ENCODE peak calls at places on chromosomes 4 and X, in ten cellular contexts. W is RWPE1, N is ascending aorta, D is adrenal gland, J is A549, P is IMR-90, H is HFF-Myc, B is pancreas, U is lower leg skin, M is fibroblast of lung. Q is an unnamed sample.

GRCh38 chr4:84238247-84239090 is 260.6 kb downstream of the NKX6-1 start:
- DNase-seq in W (peak; percentile 29), N (no peak), D (no peak), J (no peak), P (peak; percentile 21), H (no peak), B (no peak), U (no peak), M (peak; percentile 70), Q (no peak)

GRCh38 chrX:110146521-110146920 is 143.6 kb downstream of the TMEM164 start:
- DNase-seq in W (peak; percentile 41), N (no peak), D (peak; percentile 55), J (peak; percentile 52), P (peak; percentile 48), H (peak; percentile 22), B (peak; percentile 9), U (no peak), M (peak; percentile 20), Q (peak; percentile 47)

GRCh38 chrX:53080628-53081580 is 1.3 kb upstream of the TSPYL2 start:
- DNase-seq in W (no peak), N (no peak), D (no peak), J (no peak), P (peak; percentile 43), H (no peak), B (no peak), U (no peak), M (peak; percentile 19), Q (no peak)

GRCh38 chrX:39372126-39372525 is 570.9 kb downstream of the MID1IP1 start:
- DNase-seq in W (no peak), N (no peak), D (no peak), J (no peak), P (no peak), H (no peak), B (no peak), U (no peak), M (no peak), Q (no peak)

GRCh38 chrX:112636951-112637541 is 42.7 kb downstream of the LHFPL1 start:
- DNase-seq in W (no peak), N (no peak), D (no peak), J (no peak), P (peak; percentile 87), H (no peak), B (no peak), U (no peak), M (peak; percentile 96), Q (no peak)

GRCh38 chr4:39255266-39255665 is 72.9 kb downstream of the WDR19 start:
- DNase-seq in W (peak; percentile 71), N (no peak), D (no peak), J (peak; percentile 16), P (peak; percentile 65), H (peak; percentile 11), B (no peak), U (no peak), M (peak; percentile 85), Q (no peak)

GRCh38 chr4:168486961-168487820 is 6.9 kb upstream of the DDX60L start:
- DNase-seq in W (peak; percentile 78), N (no peak), D (no peak), J (peak; percentile 97), P (peak; percentile 82), H (no peak), B (no peak), U (no peak), M (peak; percentile 84), Q (no peak)

GRCh38 chrX:19179389-19179788 is 57.1 kb upstream of the ADGRG2 start:
- DNase-seq in W (no peak), N (no peak), D (no peak), J (no peak), P (no peak), H (no peak), B (no peak), U (no peak), M (no peak), Q (no peak)

GRCh38 chrX:24877854-24878650 is 137.7 kb downstream of the ARX start:
- DNase-seq in W (no peak), N (no peak), D (no peak), J (peak; percentile 58), P (peak; percentile 45), H (no peak), B (no peak), U (no peak), M (peak; percentile 40), Q (no peak)

GRCh38 chrX:11954196-11954595 is 184.1 kb upstream of the FRMPD4 start:
- DNase-seq in W (no peak), N (no peak), D (no peak), J (no peak), P (no peak), H (no peak), B (no peak), U (no peak), M (peak; percentile 48), Q (no peak)

DNA sequence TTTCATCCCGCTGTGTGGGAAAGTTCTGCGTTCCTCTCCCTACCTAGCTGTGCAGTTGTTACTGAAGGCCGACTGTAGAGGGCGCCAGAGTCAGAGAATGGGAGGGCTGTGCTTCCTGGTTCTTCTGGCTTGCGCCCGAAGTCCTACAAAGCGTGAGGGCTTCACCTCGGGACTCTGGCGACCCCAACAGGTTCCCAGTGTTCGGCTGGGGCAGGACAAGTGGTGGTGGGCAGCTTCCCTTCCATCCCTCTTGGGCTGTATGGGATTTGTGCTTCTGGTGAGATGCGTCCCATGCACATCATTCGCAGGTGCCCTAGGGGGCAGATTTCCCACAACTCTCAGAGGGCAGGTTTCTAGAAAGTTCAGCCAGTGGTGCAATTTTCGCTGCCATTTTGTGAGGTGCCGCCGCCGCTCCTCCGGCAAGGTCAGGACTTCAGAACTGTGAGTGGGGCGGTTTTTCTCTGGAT is 27.3 kb downstream of the CT45A3 start:
- DNase-seq in W (peak; percentile 4), N (no peak), D (no peak), J (peak; percentile 44), P (no peak), H (no peak), B (peak; percentile 1), U (peak; percentile 73), M (no peak), Q (peak; percentile 3)
- TF ChIP-seq CTCF in W (peak; percentile 27), N (no peak), D (peak; percentile 18), J (peak; percentile 49), P (peak; percentile 28), H (peak; percentile 53), B (no peak), U (no peak), M (peak; percentile 39), Q (peak; percentile 31)

GRCh38 chrX:38335382-38335781 is 8.1 kb upstream of the RPGR start:
- DNase-seq in W (no peak), N (no peak), D (no peak), J (no peak), P (no peak), H (no peak), B (no peak), U (no peak), M (no peak), Q (no peak)
- TF ChIP-seq CTCF in W (no peak), N (no peak), D (no peak), J (no peak), P (peak; percentile 13), H (no peak), B (no peak), U (no peak), M (no peak), Q (no peak)

GRCh38 chr4:82084747-82085146 is 289.0 kb downstream of the HNRNPD start:
- DNase-seq in W (no peak), N (no peak), D (no peak), J (no peak), P (no peak), H (no peak), B (peak; percentile 81), U (no peak), M (no peak), Q (no peak)

DNA sequence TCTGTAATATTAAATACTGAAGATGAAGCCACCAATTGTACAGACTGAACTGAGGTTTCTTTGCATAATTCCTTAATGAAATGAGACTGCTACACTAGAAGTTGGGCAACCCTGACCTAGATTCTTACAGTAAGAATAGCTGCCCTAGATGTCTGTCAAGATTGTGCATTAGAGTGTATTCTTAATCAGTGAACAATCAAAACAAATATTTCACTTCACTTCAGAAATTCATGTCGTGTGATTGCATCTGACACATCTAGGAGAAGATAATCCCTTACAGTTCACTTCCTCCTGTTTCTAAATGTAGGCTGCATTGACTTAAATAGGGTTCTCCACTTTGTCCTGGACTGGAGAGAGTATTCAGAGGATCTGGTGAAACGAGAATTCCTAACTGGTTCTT is 283.1 kb downstream of the HNRNPD start:
- DNase-seq in W (no peak), N (no peak), D (no peak), J (no peak), P (no peak), H (no peak), B (no peak), U (no peak), M (no peak), Q (no peak)
- TF ChIP-seq CTCF in W (no peak), N (no peak), D (no peak), J (no peak), P (no peak), H (no peak), B (no peak), U (no peak), M (no peak), Q (no peak)

DNA sequence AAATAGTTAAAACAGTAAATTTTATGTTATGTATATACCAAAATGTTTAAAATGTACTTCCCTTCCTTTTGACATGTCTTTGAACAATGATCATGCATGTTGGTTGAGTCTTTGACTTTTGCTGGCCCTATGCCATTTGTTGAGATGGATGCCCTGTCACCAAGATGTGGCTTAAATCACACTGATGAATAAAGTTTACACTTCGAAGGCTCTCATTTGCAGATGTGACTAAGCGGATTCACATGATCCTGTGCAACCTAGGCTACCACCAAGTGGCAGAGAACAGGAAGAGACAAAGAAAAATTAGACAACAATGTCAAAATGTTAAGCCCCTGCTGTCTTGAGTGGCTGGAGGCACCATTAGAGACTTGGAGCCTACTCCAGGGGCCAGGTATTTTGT is 139.9 kb downstream of the RAB28 start:
- DNase-seq in W (no peak), N (no peak), D (no peak), J (peak; percentile 1), P (no peak), H (no peak), B (no peak), U (no peak), M (no peak), Q (no peak)
- TF ChIP-seq CTCF in W (no peak), N (no peak), D (no peak), J (no peak), P (no peak), H (no peak), B (no peak), U (no peak), M (no peak), Q (no peak)